ENCODE peak calls at places on chromosomes 3 and 15, in eight cellular contexts. S is H54, B is ureter, D is head of caudate nucleus, Q is left ventricle myocardium superior, G is HuH-7, V is foreskin fibroblast, N is NCI-H2081 treated with DMSO at 0.1 percent for 48 hours. W is an unnamed sample.

GRCh38 chr15:101684384-101684783 is 32.2 kb upstream of the TM2D3 start:
- DNase-seq in Q (no peak), V (peak; percentile 74), S (peak; percentile 5), N (no peak), B (no peak), D (no peak), G (no peak), W (no peak)

GRCh38 chr15:39857132-39857531 is 62.9 kb downstream of the GPR176 start:
- DNase-seq in G (no peak), D (no peak), B (no peak), N (no peak), S (no peak), V (no peak), Q (no peak), W (no peak)

GRCh38 chr3:194537732-194538247 is 51.0 kb upstream of the ATP13A3 start:
- DNase-seq in G (no peak), B (peak; percentile 55), V (peak; percentile 74), N (peak; percentile 60), S (peak; percentile 72), Q (no peak), D (no peak), W (no peak)

GRCh38 chr3:119580148-119580760 is 962 bp downstream of the ADPRH start:
- DNase-seq in S (no peak), B (no peak), Q (peak; percentile 56), D (no peak), G (peak; percentile 31), N (no peak), V (peak; percentile 45), W (peak; percentile 47)

GRCh38 chr3:23748398-23749110 is 57.2 kb upstream of the UBE2E1 start:
- DNase-seq in S (no peak), N (no peak), Q (no peak), G (no peak), B (no peak), D (no peak), V (peak; percentile 82), W (no peak)

GRCh38 chr3:47283193-47283537 is 421 bp downstream of the KLHL18 start:
- DNase-seq in Q (peak; percentile 35), D (no peak), G (no peak), V (peak; percentile 35), B (no peak), S (no peak), N (no peak), W (no peak)

GRCh38 chr3:154886437-154886836 is 193.7 kb upstream of the MME start:
- DNase-seq in Q (peak; percentile 29), S (peak; percentile 46), G (no peak), N (no peak), V (peak; percentile 97), D (no peak), B (no peak), W (no peak)

GRCh38 chr3:70972855-70973254 is 610.7 kb downstream of the FOXP1 start:
- DNase-seq in S (no peak), D (no peak), N (no peak), V (no peak), G (no peak), Q (no peak), B (no peak), W (no peak)

GRCh38 chr3:150372320-150373118 is 35.6 kb upstream of the TSC22D2 start:
- DNase-seq in G (no peak), S (no peak), V (peak; percentile 52), B (no peak), D (no peak), N (no peak), Q (no peak), W (peak; percentile 74)

GRCh38 chr3:53708001-53708621 is 138.1 kb downstream of the CHDH start:
- DNase-seq in Q (peak; percentile 53), B (peak; percentile 44), S (no peak), G (no peak), D (no peak), V (no peak), N (no peak), W (no peak)

GRCh38 chr15:101398247-101398646 is 91.3 kb downstream of the PCSK6 start:
- DNase-seq in V (no peak), Q (no peak), N (no peak), B (peak; percentile 63), G (no peak), D (no peak), S (no peak), W (no peak)

GRCh38 chr3:171972965-171973364 is 66.4 kb upstream of the FNDC3B start:
- DNase-seq in V (no peak), B (no peak), N (no peak), Q (peak; percentile 69), G (no peak), S (no peak), D (no peak), W (no peak)

GRCh38 chr3:16290007-16290826 is 25.2 kb downstream of the OXNAD1 start:
- DNase-seq in D (no peak), G (no peak), V (peak; percentile 81), Q (no peak), B (no peak), S (no peak), N (no peak), W (peak; percentile 36)

GRCh38 chr15:83380026-83380425 is 67.1 kb upstream of the SH3GL3 start:
- DNase-seq in V (peak; percentile 15), Q (no peak), N (no peak), B (no peak), S (peak; percentile 36), G (no peak), D (no peak), W (no peak)

GRCh38 chr3:125234831-125235230 is 22.3 kb upstream of the SLC12A8 start:
- DNase-seq in G (no peak), Q (no peak), S (no peak), N (no peak), D (no peak), B (no peak), V (no peak), W (no peak)

GRCh38 chr3:71129611-71130515 is 453.7 kb downstream of the FOXP1 start:
- DNase-seq in G (no peak), D (no peak), N (no peak), V (peak; percentile 81), B (no peak), Q (no peak), S (no peak), W (peak; percentile 39)

GRCh38 chr15:23877502-23878412 is 190.7 kb upstream of the NDN start:
- DNase-seq in N (no peak), S (peak; percentile 26), Q (peak; percentile 50), V (peak; percentile 1), G (peak; percentile 62), D (peak; percentile 26), B (peak; percentile 54), W (no peak)

GRCh38 chr15:51793521-51793920 is 35.9 kb upstream of the TMOD3 start:
- DNase-seq in D (peak; percentile 53), G (no peak), S (no peak), Q (peak; percentile 56), N (no peak), V (no peak), B (no peak), W (peak; percentile 94)

W was measured in HAP-1.